ENCODE peak calls at places on chromosomes 2 and 18, in five cellular contexts. One of them, this sample, is unnamed.

GRCh38 chr18:55266981-55267380 is 307.7 kb upstream of the CCDC68 start:
- DNase-seq in thoracic aorta: no peak
- DNase-seq in activated CD8-positive, alpha-beta memory T cell treated with anti-CD3 and anti-CD28 coated beads for 48 hours: no peak
- DNase-seq in T-cell: no peak
- DNase-seq in GM23248: peak; percentile 79
- DNase-seq in this sample: no peak

GRCh38 chr2:216714412-216714775 is 19.0 kb upstream of the IGFBP5 start:
- DNase-seq in thoracic aorta: no peak
- DNase-seq in GM23248: peak; percentile 60
- DNase-seq in T-cell: no peak
- DNase-seq in activated CD8-positive, alpha-beta memory T cell treated with anti-CD3 and anti-CD28 coated beads for 48 hours: no peak
- DNase-seq in this sample: no peak

GRCh38 chr18:26103579-26103978 is 13.2 kb upstream of the SS18 start:
- DNase-seq in GM23248: no peak
- DNase-seq in thoracic aorta: no peak
- DNase-seq in activated CD8-positive, alpha-beta memory T cell treated with anti-CD3 and anti-CD28 coated beads for 48 hours: no peak
- DNase-seq in T-cell: no peak
- DNase-seq in this sample: no peak

GRCh38 chr2:8684885-8685696 is 3.2 kb downstream of the ID2 start:
- DNase-seq in thoracic aorta: no peak
- DNase-seq in activated CD8-positive, alpha-beta memory T cell treated with anti-CD3 and anti-CD28 coated beads for 48 hours: no peak
- DNase-seq in T-cell: no peak
- DNase-seq in GM23248: peak; percentile 89
- DNase-seq in this sample: no peak

GRCh38 chr2:12684471-12684936 is 32.2 kb upstream of the TRIB2 start:
- DNase-seq in activated CD8-positive, alpha-beta memory T cell treated with anti-CD3 and anti-CD28 coated beads for 48 hours: no peak
- DNase-seq in T-cell: no peak
- DNase-seq in thoracic aorta: no peak
- DNase-seq in GM23248: peak; percentile 64
- DNase-seq in this sample: no peak

GRCh38 chr18:14943967-14944636 is 196.1 kb downstream of the ANKRD30B start:
- DNase-seq in thoracic aorta: no peak
- DNase-seq in T-cell: no peak
- DNase-seq in GM23248: no peak
- DNase-seq in activated CD8-positive, alpha-beta memory T cell treated with anti-CD3 and anti-CD28 coated beads for 48 hours: no peak
- DNase-seq in this sample: no peak

GRCh38 chr2:146850746-146851145 is 994.1 kb upstream of the ACVR2A start:
- DNase-seq in GM23248: no peak
- DNase-seq in activated CD8-positive, alpha-beta memory T cell treated with anti-CD3 and anti-CD28 coated beads for 48 hours: no peak
- DNase-seq in thoracic aorta: no peak
- DNase-seq in T-cell: no peak
- DNase-seq in this sample: no peak

GRCh38 chr2:206616141-206616540 is 26.1 kb upstream of the FAM237A start:
- DNase-seq in T-cell: no peak
- DNase-seq in activated CD8-positive, alpha-beta memory T cell treated with anti-CD3 and anti-CD28 coated beads for 48 hours: no peak
- DNase-seq in GM23248: no peak
- DNase-seq in thoracic aorta: no peak
- DNase-seq in this sample: no peak

GRCh38 chr2:238790877-238791276 is 57.0 kb upstream of the TWIST2 start:
- DNase-seq in activated CD8-positive, alpha-beta memory T cell treated with anti-CD3 and anti-CD28 coated beads for 48 hours: no peak
- DNase-seq in GM23248: peak; percentile 82
- DNase-seq in thoracic aorta: no peak
- DNase-seq in T-cell: no peak
- DNase-seq in this sample: no peak

GRCh38 chr2:128362889-128363228 is 44.2 kb upstream of the HS6ST1 start:
- DNase-seq in thoracic aorta: peak; percentile 21
- DNase-seq in activated CD8-positive, alpha-beta memory T cell treated with anti-CD3 and anti-CD28 coated beads for 48 hours: no peak
- DNase-seq in GM23248: peak; percentile 80
- DNase-seq in T-cell: no peak
- DNase-seq in this sample: no peak